ENCODE peak calls at places on chromosomes 2 and 18, in six cellular contexts. Y is Peyer's patch, N is brain microvascular endothelial cell, D is Panc1, R is adrenal gland, C is HepG2. J is an unnamed sample.

GRCh38 chr18:21112543-21113105 is 1.0 kb upstream of the ROCK1 start:
- DNase-seq in Y (no peak), N (no peak), D (no peak), R (no peak), C (no peak), J (no peak)

GRCh38 chr18:10269226-10269625 is 185.2 kb upstream of the APCDD1 start:
- DNase-seq in Y (no peak), N (no peak), D (no peak), R (no peak), C (no peak), J (no peak)

GRCh38 chr2:112623913-112624777 is 21.6 kb upstream of the SLC20A1 start:
- DNase-seq in Y (peak; percentile 78), N (peak; percentile 80), D (no peak), R (no peak), C (no peak), J (peak; percentile 92)

GRCh38 chr2:47299555-47299954 is 103.4 kb upstream of the MSH2 start:
- DNase-seq in Y (no peak), N (peak; percentile 72), D (no peak), R (peak; percentile 38), C (no peak), J (peak; percentile 62)

GRCh38 chr2:239046822-239047221 is 198.9 kb downstream of the TWIST2 start:
- DNase-seq in Y (no peak), N (no peak), D (no peak), R (no peak), C (no peak), J (no peak)

GRCh38 chr2:96110621-96111256 is 5.6 kb downstream of the ADRA2B start:
- DNase-seq in Y (no peak), N (no peak), D (no peak), R (no peak), C (no peak), J (no peak)

GRCh38 chr2:183951636-183952035 is 646.7 kb upstream of the ZNF804A start:
- DNase-seq in Y (no peak), N (no peak), D (no peak), R (no peak), C (no peak), J (no peak)

GRCh38 chr18:29512761-29513160 is 1335.8 kb upstream of the CDH2 start:
- DNase-seq in Y (no peak), N (no peak), D (no peak), R (no peak), C (no peak), J (no peak)

GRCh38 chr2:30235008-30235655 is 3.8 kb downstream of the LBH start:
- DNase-seq in Y (no peak), N (peak; percentile 47), D (no peak), R (no peak), C (no peak), J (no peak)

GRCh38 chr2:36445191-36445590 is 89.6 kb downstream of the CRIM1 start:
- DNase-seq in Y (no peak), N (no peak), D (no peak), R (no peak), C (no peak), J (no peak)

GRCh38 chr18:74497308-74497640 is 1.1 kb downstream of the CNDP2 start:
- DNase-seq in Y (peak; percentile 44), N (no peak), D (no peak), R (no peak), C (peak; percentile 7), J (no peak)

GRCh38 chr2:187138240-187138639 is 289.3 kb upstream of the ZSWIM2 start:
- DNase-seq in Y (peak; percentile 48), N (peak; percentile 38), D (peak; percentile 12), R (no peak), C (peak; percentile 37), J (peak; percentile 19)

GRCh38 chr2:48228345-48228684 is 301.6 kb upstream of the STON1 start:
- DNase-seq in Y (no peak), N (no peak), D (no peak), R (no peak), C (no peak), J (no peak)

GRCh38 chr2:146661494-146662096 is 1183.2 kb upstream of the ACVR2A start:
- DNase-seq in Y (no peak), N (no peak), D (peak; percentile 8), R (no peak), C (peak; percentile 23), J (no peak)

GRCh38 chr2:8872821-8873432 is 35.5 kb upstream of the KIDINS220 start:
- DNase-seq in Y (no peak), N (peak; percentile 37), D (peak; percentile 43), R (no peak), C (peak; percentile 61), J (no peak)

GRCh38 chr2:203675086-203675485 is 31.4 kb upstream of the CD28 start:
- DNase-seq in Y (no peak), N (no peak), D (no peak), R (no peak), C (no peak), J (no peak)

GRCh38 chr18:57281519-57281918 is 70.8 kb upstream of the ST8SIA3 start:
- DNase-seq in Y (no peak), N (no peak), D (no peak), R (no peak), C (no peak), J (no peak)

GRCh38 chr18:59448546-59448945 is 89.5 kb upstream of the LMAN1 start:
- DNase-seq in Y (no peak), N (no peak), D (no peak), R (no peak), C (no peak), J (no peak)

GRCh38 chr2:102062802-102063201 is 71.0 kb downstream of the IL1R2 start:
- DNase-seq in Y (no peak), N (no peak), D (no peak), R (no peak), C (no peak), J (peak; percentile 55)

GRCh38 chr2:216651370-216651881 is 18.2 kb downstream of the IGFBP2 start:
- DNase-seq in Y (no peak), N (no peak), D (no peak), R (no peak), C (no peak), J (no peak)

GRCh38 chr18:60861575-60861974 is 471.7 kb upstream of the CDH20 start:
- DNase-seq in Y (no peak), N (peak; percentile 43), D (no peak), R (no peak), C (no peak), J (no peak)

GRCh38 chr18:46497129-46497528 is 159.9 kb downstream of the LOXHD1 start:
- DNase-seq in Y (no peak), N (peak; percentile 16), D (no peak), R (peak; percentile 53), C (peak; percentile 10), J (peak; percentile 18)

GRCh38 chr2:82790277-82791021 is 1668.6 kb downstream of the SUCLG1 start:
- DNase-seq in Y (no peak), N (peak; percentile 59), D (peak; percentile 78), R (no peak), C (peak; percentile 7), J (peak; percentile 86)

GRCh38 chr2:190723397-190724090 is 74.7 kb downstream of the NAB1 start:
- DNase-seq in Y (no peak), N (no peak), D (no peak), R (no peak), C (no peak), J (no peak)

GRCh38 chr18:26617151-26617554 is 68.8 kb upstream of the KCTD1 start:
- DNase-seq in Y (no peak), N (peak; percentile 98), D (no peak), R (no peak), C (peak; percentile 25), J (peak; percentile 74)

GRCh38 chr2:137837830-137838229 is 126.4 kb upstream of the HNMT start:
- DNase-seq in Y (no peak), N (no peak), D (no peak), R (no peak), C (no peak), J (peak; percentile 9)

GRCh38 chr2:200077210-200077650 is 121.8 kb downstream of the MAIP1 start:
- DNase-seq in Y (no peak), N (peak; percentile 70), D (peak; percentile 69), R (no peak), C (peak; percentile 92), J (no peak)

GRCh38 chr2:109209412-109209811 is 80.4 kb downstream of the SH3RF3 start:
- DNase-seq in Y (no peak), N (peak; percentile 51), D (no peak), R (peak; percentile 64), C (no peak), J (peak; percentile 71)

GRCh38 chr2:16179701-16180402 is 239.5 kb downstream of the MYCN start:
- DNase-seq in Y (no peak), N (no peak), D (no peak), R (no peak), C (no peak), J (no peak)

GRCh38 chr2:174846218-174846617 is 81.9 kb upstream of the CHRNA1 start:
- DNase-seq in Y (no peak), N (no peak), D (no peak), R (no peak), C (no peak), J (no peak)
- H3K4me3 ChIP-seq in Y (no peak overlapping the region), N (peak overlapping the region; percentile 62), D (no peak overlapping the region), R (no peak overlapping the region), C (no peak overlapping the region), J (no peak overlapping the region)

DNA sequence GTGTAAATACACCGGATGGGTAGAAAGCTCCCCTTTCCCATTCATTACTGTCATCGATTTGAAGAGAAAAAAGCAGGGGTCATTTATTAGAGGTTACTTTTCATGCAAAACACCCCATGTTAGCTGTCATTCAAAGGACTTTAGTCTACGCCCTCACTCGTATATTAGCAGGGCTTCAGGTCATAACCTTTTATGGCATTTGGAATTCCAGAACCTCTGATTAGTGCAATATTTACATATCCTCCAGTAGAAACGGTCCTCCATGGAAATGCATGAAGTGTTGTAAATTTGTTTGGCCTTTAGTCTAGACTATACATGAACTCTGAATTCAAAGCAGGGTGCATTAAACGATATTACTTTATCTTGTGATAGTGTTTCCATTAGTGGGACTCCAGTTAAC is 180.5 kb downstream of the ZNF516 start:
- DNase-seq in Y (no peak), N (no peak), D (no peak), R (no peak), C (peak; percentile 11), J (no peak)
- H3K27me3 ChIP-seq in Y (no peaks in the 10 kb centered on the region), N (no peaks in the 10 kb centered on the region), D (peaks cover 46% of the 10 kb centered on the region), R (no peaks in the 10 kb centered on the region), C (peaks cover 9% of the 10 kb centered on the region), J (no peaks in the 10 kb centered on the region)

GRCh38 chr2:66435549-66435875 is 587 bp downstream of the MEIS1 start:
- DNase-seq in Y (no peak), N (no peak), D (no peak), R (no peak), C (no peak), J (no peak)
- H3K4me3 ChIP-seq in Y (peak overlapping the region; percentile 33), N (peak overlapping the region; percentile 76), D (peak overlapping the region; percentile 71), R (peak overlapping the region; percentile 66), C (peak overlapping the region; percentile 93), J (peak overlapping the region; percentile 70)

DNA sequence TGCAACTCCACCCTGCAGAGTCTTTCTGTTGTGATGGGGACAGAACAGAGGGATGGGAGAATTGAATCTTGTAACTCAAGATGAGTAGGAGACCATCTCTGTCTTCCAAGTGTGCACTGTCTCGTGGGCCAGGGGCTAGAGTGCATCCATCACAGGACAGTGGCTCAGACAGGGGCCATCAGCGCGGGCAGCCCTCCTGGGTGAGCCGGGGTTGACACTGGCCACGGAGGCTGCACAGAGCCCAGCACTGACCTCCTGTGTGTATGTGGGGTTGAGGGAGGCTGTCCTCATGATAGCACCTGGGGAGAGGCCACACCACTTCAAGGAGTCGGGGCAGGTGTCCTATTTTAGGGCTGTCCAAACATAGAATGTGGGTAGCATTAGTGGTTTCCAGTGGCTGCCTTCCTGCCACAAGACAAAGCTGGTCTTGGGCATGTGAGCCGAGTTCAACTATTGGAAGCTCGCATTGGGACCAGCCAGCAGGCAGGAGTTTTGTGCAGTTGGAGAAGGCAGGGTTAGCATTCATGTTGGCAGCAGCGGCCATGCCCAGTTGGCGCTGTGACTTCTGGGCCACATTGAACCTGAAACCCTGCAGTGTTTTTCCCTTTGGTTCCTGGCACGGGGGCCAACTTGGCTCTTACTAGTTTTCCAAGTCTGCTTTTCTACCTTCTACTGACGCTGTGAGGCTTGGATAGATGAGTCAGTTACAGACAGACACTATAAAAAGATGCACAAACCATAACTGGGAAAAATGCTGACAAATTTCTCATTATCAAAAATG is 45.3 kb downstream of the ACOXL start:
- DNase-seq in Y (no peak), N (no peak), D (no peak), R (no peak), C (no peak), J (peak; percentile 54)
- H3K27me3 ChIP-seq in Y (no peaks in the 10 kb centered on the region), N (peaks cover 7% of the 10 kb centered on the region), D (peaks cover 10% of the 10 kb centered on the region), R (no peaks in the 10 kb centered on the region), C (peaks cover 24% of the 10 kb centered on the region), J (peaks cover 10% of the 10 kb centered on the region)